ENCODE peak calls at places on chromosome 9, in six cellular contexts. Y is K562, S is H1, X is SK-N-SH, W is HepG2, E is GM12878. C is an unnamed sample.

GRCh38 chr9:112169368-112169767 is 5.7 kb downstream of the SUSD1 start:
- DNase-seq in Y (no peak), S (no peak), X (no peak), W (no peak), E (no peak), C (no peak)

GRCh38 chr9:88738708-88739107 is 203.7 kb downstream of the NXNL2 start:
- DNase-seq in Y (no peak), S (no peak), X (peak), W (no peak), E (no peak), C (no peak)

GRCh38 chr9:15512204-15512603 is 1.4 kb upstream of the PSIP1 start:
- DNase-seq in Y (no peak), S (no peak), X (no peak), W (no peak), E (no peak), C (no peak)

GRCh38 chr9:29176231-29176630 is 1603.0 kb upstream of the C9orf72 start:
- DNase-seq in Y (no peak), S (no peak), X (no peak), W (no peak), E (no peak), C (no peak)

GRCh38 chr9:121736147-121736721 is 84.8 kb downstream of the DAB2IP start:
- DNase-seq in Y (peak), S (no peak), X (no peak), W (no peak), E (no peak), C (no peak)

GRCh38 chr9:122213589-122214413 is 15.0 kb downstream of the LHX6 start:
- DNase-seq in Y (peak), S (peak), X (peak), W (peak), E (no peak), C (peak)

GRCh38 chr9:83385317-83385716 is 152.9 kb downstream of the FRMD3 start:
- DNase-seq in Y (no peak), S (no peak), X (no peak), W (no peak), E (no peak), C (no peak)

GRCh38 chr9:97293207-97293721 is 14.2 kb upstream of the CCDC180 start:
- DNase-seq in Y (peak), S (no peak), X (no peak), W (peak), E (no peak), C (no peak)

GRCh38 chr9:90546200-90546599 is 96.4 kb downstream of the DIRAS2 start:
- DNase-seq in Y (no peak), S (no peak), X (peak), W (peak), E (no peak), C (no peak)

GRCh38 chr9:21454149-21454548 is 13.9 kb downstream of the IFNA1 start:
- DNase-seq in Y (no peak), S (no peak), X (no peak), W (no peak), E (no peak), C (no peak)

DNA sequence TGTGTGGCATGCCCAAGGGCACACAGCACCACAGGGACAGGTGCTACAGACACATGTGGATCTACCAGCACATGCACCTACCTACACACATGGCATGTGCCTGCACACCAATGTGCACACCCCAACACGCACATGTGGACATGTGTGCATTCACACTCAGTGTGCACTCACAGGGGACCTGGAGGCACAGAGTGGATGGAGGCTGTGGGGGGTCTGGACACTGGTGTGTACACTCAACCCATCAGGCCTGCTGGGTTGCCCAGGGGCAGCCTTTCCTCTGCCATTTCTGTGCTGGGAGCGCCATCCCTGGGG is 1.7 kb downstream of the CRB2 start:
- DNase-seq in Y (no peak), S (no peak), X (no peak), W (no peak), E (no peak), C (no peak)
- H3K4me3 ChIP-seq in Y (no peak), S (peak), X (no peak), W (no peak), E (no peak), C (no peak)

DNA sequence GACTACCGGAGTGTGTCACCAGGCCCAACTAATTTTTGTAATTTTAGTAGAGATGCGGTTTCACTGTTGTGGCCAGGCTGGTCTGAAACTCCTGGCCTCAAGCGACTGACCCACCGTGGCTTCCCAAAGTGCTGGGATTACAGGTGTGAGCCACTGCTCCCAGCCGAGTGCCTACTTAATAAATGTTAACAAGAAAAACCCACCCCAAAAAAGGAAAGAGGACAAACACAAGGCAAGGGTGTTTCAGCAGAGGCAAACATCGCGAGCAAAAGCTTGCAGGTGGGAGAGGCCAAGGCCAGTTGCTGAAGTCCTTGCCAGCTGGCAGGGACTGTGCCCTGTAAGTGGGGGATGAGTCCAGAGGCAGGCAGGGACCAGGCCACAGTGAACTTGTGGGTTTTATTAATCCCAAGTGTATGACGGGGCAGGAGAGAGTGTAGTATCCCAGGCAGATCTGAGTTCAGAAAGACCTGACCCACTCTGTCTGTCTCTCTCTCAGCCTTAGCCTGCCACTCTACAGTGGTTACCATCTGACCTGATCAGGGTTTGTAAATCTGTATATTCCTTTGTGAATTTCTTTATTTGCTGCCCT is 6.4 kb upstream of the FPGS start:
- DNase-seq in Y (no peak), S (no peak), X (no peak), W (peak), E (no peak), C (no peak)
- TF ChIP-seq SIN3A in Y (no peak), S (no peak), X (no peak), W (no peak), E (no peak), C (no peak)

GRCh38 chr9:113186241-113186755 is 34.8 kb downstream of the FKBP15 start:
- DNase-seq in Y (no peak), S (no peak), X (no peak), W (no peak), E (no peak), C (no peak)

GRCh38 chr9:113185271-113185670 is 34.5 kb downstream of the SLC31A2 start:
- DNase-seq in Y (no peak), S (no peak), X (no peak), W (no peak), E (no peak), C (no peak)

GRCh38 chr9:113184089-113184488 is 33.3 kb downstream of the SLC31A2 start:
- DNase-seq in Y (no peak), S (no peak), X (no peak), W (no peak), E (no peak), C (no peak)

GRCh38 chr9:113181165-113181564 is 30.4 kb downstream of the SLC31A2 start:
- DNase-seq in Y (no peak), S (no peak), X (no peak), W (no peak), E (no peak), C (no peak)

DNA sequence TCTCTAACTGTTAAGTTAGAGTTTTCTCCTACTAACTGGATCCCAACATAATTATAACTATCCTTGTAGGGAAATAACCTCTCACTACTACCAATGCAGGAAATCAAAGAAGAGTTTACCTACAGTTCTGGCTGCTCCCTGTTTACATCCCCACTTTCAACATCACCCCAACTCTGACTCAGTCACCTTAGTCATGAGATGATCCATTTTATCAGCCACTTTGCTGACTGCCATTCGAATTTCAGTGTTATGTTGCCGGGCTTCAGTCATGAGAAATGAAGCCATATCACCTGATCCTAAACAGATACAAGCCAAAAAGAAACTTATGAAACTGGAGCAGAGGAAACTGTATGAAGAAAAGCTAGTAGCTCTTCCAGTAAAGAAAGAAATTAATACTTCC is 33.7 kb downstream of the SLC31A2 start:
- DNase-seq in Y (no peak), S (no peak), X (no peak), W (no peak), E (no peak), C (no peak)
- TF ChIP-seq YY1 in Y (no peak), S (no peak), X (no peak), W (no peak), E (no peak), C (no peak)

GRCh38 chr9:37027582-37028424 is 6.3 kb downstream of the PAX5 start:
- DNase-seq in Y (peak), S (peak), X (peak), W (peak), E (peak), C (peak)

GRCh38 chr9:37028425-37029031 is 5.5 kb downstream of the PAX5 start:
- DNase-seq in Y (no peak), S (no peak), X (no peak), W (no peak), E (no peak), C (no peak)

GRCh38 chr9:37025381-37026084 is 8.5 kb downstream of the PAX5 start:
- DNase-seq in Y (no peak), S (no peak), X (no peak), W (no peak), E (no peak), C (no peak)

GRCh38 chr9:37026085-37026935 is 7.8 kb downstream of the PAX5 start:
- DNase-seq in Y (no peak), S (no peak), X (peak), W (no peak), E (no peak), C (no peak)

GRCh38 chr9:37026936-37027581 is 7.0 kb downstream of the PAX5 start:
- DNase-seq in Y (no peak), S (no peak), X (no peak), W (no peak), E (no peak), C (no peak)
- H3K4me3 ChIP-seq in Y (no peak), S (peak), X (peak), W (no peak), E (peak), C (no peak)

DNA sequence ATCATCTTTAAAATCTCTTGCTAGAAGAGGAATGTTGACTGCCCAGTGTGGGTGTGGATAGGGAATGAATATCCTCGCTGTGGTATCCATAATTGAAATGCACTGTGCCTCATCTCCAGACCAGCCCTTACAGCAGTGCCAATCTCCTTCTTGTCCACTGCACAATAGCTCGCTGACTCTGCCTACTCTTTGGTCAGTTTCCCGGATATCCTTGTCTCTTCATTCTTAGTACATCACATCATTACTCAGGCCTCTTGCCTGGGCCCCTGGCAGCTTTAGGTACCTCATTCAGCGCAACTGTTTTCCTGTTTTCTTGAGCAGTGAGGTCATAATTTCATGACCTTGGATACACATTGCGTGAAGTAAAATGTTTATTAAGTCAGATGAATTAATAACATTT is 21.7 kb upstream of the PDCD1LG2 start:
- DNase-seq in Y (no peak), S (no peak), X (no peak), W (no peak), E (no peak), C (no peak)
- TF ChIP-seq SIN3A in Y (no peak), S (no peak), X (no peak), W (no peak), E (no peak), C (no peak)

GRCh38 chr9:117783828-117784227 is 79.6 kb downstream of the TLR4 start:
- DNase-seq in Y (no peak), S (no peak), X (no peak), W (no peak), E (peak), C (no peak)
- TF ChIP-seq YY1 in Y (no peak), S (no peak), X (no peak), W (no peak), E (no peak), C (no peak)

GRCh38 chr9:110048473-110048975 is 159.4 kb downstream of the C9orf152 start:
- DNase-seq in Y (peak), S (peak), X (peak), W (no peak), E (peak), C (peak)
- H3K4me3 ChIP-seq in Y (no peak), S (peak), X (peak), W (no peak), E (peak), C (peak)

GRCh38 chr9:4225291-4226119 is 74.4 kb downstream of the GLIS3 start:
- DNase-seq in Y (no peak), S (no peak), X (no peak), W (no peak), E (no peak), C (peak)
- TF ChIP-seq SIN3A in Y (no peak), S (no peak), X (no peak), W (no peak), E (no peak), C (no peak)